ENCODE peak calls at places on chromosomes 3 and 15, in four cellular contexts. One of them, this sample, is unnamed.

GRCh38 chr3:134294302-134294925 is 43.8 kb upstream of the RYK start:
- DNase-seq in AG09309: no peak
- DNase-seq in fibroblast of mammary gland: no peak
- DNase-seq in astrocyte of the spinal cord: no peak
- DNase-seq in this sample: no peak

GRCh38 chr15:60179786-60180391 is 175.8 kb downstream of the FOXB1 start:
- DNase-seq in AG09309: peak; percentile 28
- DNase-seq in fibroblast of mammary gland: peak; percentile 68
- DNase-seq in astrocyte of the spinal cord: peak; percentile 47
- DNase-seq in this sample: peak; percentile 12

GRCh38 chr3:161372321-161373260 is 1.3 kb upstream of the SPTSSB start:
- DNase-seq in AG09309: no peak
- DNase-seq in fibroblast of mammary gland: no peak
- DNase-seq in astrocyte of the spinal cord: peak; percentile 8
- DNase-seq in this sample: no peak

GRCh38 chr3:13535905-13536304 is 13.0 kb upstream of the FBLN2 start:
- DNase-seq in AG09309: no peak
- DNase-seq in fibroblast of mammary gland: no peak
- DNase-seq in astrocyte of the spinal cord: no peak
- DNase-seq in this sample: no peak

GRCh38 chr3:97200387-97200786 is 386.0 kb downstream of the EPHA6 start:
- DNase-seq in AG09309: no peak
- DNase-seq in fibroblast of mammary gland: no peak
- DNase-seq in astrocyte of the spinal cord: no peak
- DNase-seq in this sample: no peak

GRCh38 chr3:50519471-50520089 is 16.1 kb upstream of the CACNA2D2 start:
- DNase-seq in AG09309: no peak
- DNase-seq in fibroblast of mammary gland: peak; percentile 31
- DNase-seq in astrocyte of the spinal cord: peak; percentile 25
- DNase-seq in this sample: no peak

GRCh38 chr3:14252321-14253021 is 73.9 kb downstream of the LSM3 start:
- DNase-seq in AG09309: no peak
- DNase-seq in fibroblast of mammary gland: no peak
- DNase-seq in astrocyte of the spinal cord: no peak
- DNase-seq in this sample: no peak

GRCh38 chr15:75578206-75578947 is 738 bp downstream of the PTPN9 start:
- DNase-seq in AG09309: no peak
- DNase-seq in fibroblast of mammary gland: no peak
- DNase-seq in astrocyte of the spinal cord: no peak
- DNase-seq in this sample: no peak

GRCh38 chr3:159882784-159883779 is 105.6 kb upstream of the IL12A start:
- DNase-seq in AG09309: no peak
- DNase-seq in fibroblast of mammary gland: peak; percentile 63
- DNase-seq in astrocyte of the spinal cord: peak; percentile 91
- DNase-seq in this sample: peak; percentile 61

GRCh38 chr15:80977627-80978036 is 12.0 kb downstream of the MESD start:
- DNase-seq in AG09309: no peak
- DNase-seq in fibroblast of mammary gland: peak; percentile 65
- DNase-seq in astrocyte of the spinal cord: peak; percentile 49
- DNase-seq in this sample: no peak

GRCh38 chr3:85977615-85978338 is 1013.2 kb downstream of the VGLL3 start:
- DNase-seq in AG09309: no peak
- DNase-seq in fibroblast of mammary gland: no peak
- DNase-seq in astrocyte of the spinal cord: no peak
- DNase-seq in this sample: no peak

GRCh38 chr15:73258271-73259108 is 110.3 kb downstream of the HCN4 start:
- DNase-seq in AG09309: no peak
- DNase-seq in fibroblast of mammary gland: no peak
- DNase-seq in astrocyte of the spinal cord: no peak
- DNase-seq in this sample: no peak

GRCh38 chr15:78907577-78907976 is 34.9 kb downstream of the MORF4L1 start:
- DNase-seq in AG09309: no peak
- DNase-seq in fibroblast of mammary gland: no peak
- DNase-seq in astrocyte of the spinal cord: no peak
- DNase-seq in this sample: no peak

GRCh38 chr3:38084019-38084968 is 45.3 kb downstream of the DLEC1 start:
- DNase-seq in AG09309: no peak
- DNase-seq in fibroblast of mammary gland: peak; percentile 40
- DNase-seq in astrocyte of the spinal cord: peak; percentile 31
- DNase-seq in this sample: peak; percentile 16

GRCh38 chr3:54905230-54905888 is 22.5 kb downstream of the LRTM1 start:
- DNase-seq in AG09309: no peak
- DNase-seq in fibroblast of mammary gland: peak; percentile 19
- DNase-seq in astrocyte of the spinal cord: peak; percentile 55
- DNase-seq in this sample: no peak

GRCh38 chr3:17979248-17979647 is 236.8 kb upstream of the TBC1D5 start:
- DNase-seq in AG09309: no peak
- DNase-seq in fibroblast of mammary gland: no peak
- DNase-seq in astrocyte of the spinal cord: no peak
- DNase-seq in this sample: no peak

GRCh38 chr15:73950479-73951043 is 24.3 kb downstream of the LOXL1 start:
- DNase-seq in AG09309: no peak
- DNase-seq in fibroblast of mammary gland: peak; percentile 57
- DNase-seq in astrocyte of the spinal cord: no peak
- DNase-seq in this sample: no peak

GRCh38 chr15:31235298-31236183 is 91.1 kb upstream of the KLF13 start:
- DNase-seq in AG09309: no peak
- DNase-seq in fibroblast of mammary gland: peak; percentile 52
- DNase-seq in astrocyte of the spinal cord: no peak
- DNase-seq in this sample: no peak

GRCh38 chr3:53155763-53156162 is 5.2 kb upstream of the PRKCD start:
- DNase-seq in AG09309: no peak
- DNase-seq in fibroblast of mammary gland: no peak
- DNase-seq in astrocyte of the spinal cord: no peak
- DNase-seq in this sample: no peak

GRCh38 chr3:13529196-13529975 is 19.5 kb upstream of the FBLN2 start:
- DNase-seq in AG09309: no peak
- DNase-seq in fibroblast of mammary gland: no peak
- DNase-seq in astrocyte of the spinal cord: no peak
- DNase-seq in this sample: no peak

GRCh38 chr3:142434503-142434902 is 13.3 kb downstream of the XRN1 start:
- DNase-seq in AG09309: no peak
- DNase-seq in fibroblast of mammary gland: no peak
- DNase-seq in astrocyte of the spinal cord: no peak
- DNase-seq in this sample: no peak

GRCh38 chr3:23017800-23018199 is 185.3 kb upstream of the UBE2E2 start:
- DNase-seq in AG09309: no peak
- DNase-seq in fibroblast of mammary gland: peak; percentile 22
- DNase-seq in astrocyte of the spinal cord: peak; percentile 46
- DNase-seq in this sample: no peak

GRCh38 chr15:76823903-76824302 is 81.2 kb downstream of the SCAPER start:
- DNase-seq in AG09309: no peak
- DNase-seq in fibroblast of mammary gland: no peak
- DNase-seq in astrocyte of the spinal cord: no peak
- DNase-seq in this sample: no peak

GRCh38 chr15:94580186-94580585 is 348.8 kb downstream of the MCTP2 start:
- DNase-seq in AG09309: no peak
- DNase-seq in fibroblast of mammary gland: no peak
- DNase-seq in astrocyte of the spinal cord: no peak
- DNase-seq in this sample: no peak

GRCh38 chr15:41584636-41585139 is 25.7 kb downstream of the TYRO3 start:
- DNase-seq in AG09309: no peak
- DNase-seq in fibroblast of mammary gland: no peak
- DNase-seq in astrocyte of the spinal cord: peak; percentile 5
- DNase-seq in this sample: no peak
- H3K4me3 ChIP-seq in AG09309: peak overlapping the region; percentile 21
- H3K4me3 ChIP-seq in fibroblast of mammary gland: peak overlapping the region; percentile 19
- H3K4me3 ChIP-seq in astrocyte of the spinal cord: peak overlapping the region; percentile 17
- H3K4me3 ChIP-seq in this sample: peak overlapping the region; percentile 35

GRCh38 chr3:101639280-101639963 is 37.5 kb downstream of the ZBTB11 start:
- DNase-seq in AG09309: no peak
- DNase-seq in fibroblast of mammary gland: no peak
- DNase-seq in astrocyte of the spinal cord: no peak
- DNase-seq in this sample: no peak

GRCh38 chr3:101635954-101636798 is 40.8 kb downstream of the ZBTB11 start:
- DNase-seq in AG09309: no peak
- DNase-seq in fibroblast of mammary gland: peak; percentile 49
- DNase-seq in astrocyte of the spinal cord: peak; percentile 22
- DNase-seq in this sample: peak; percentile 10

GRCh38 chr3:101637461-101637860 is 39.5 kb downstream of the ZBTB11 start:
- DNase-seq in AG09309: no peak
- DNase-seq in fibroblast of mammary gland: no peak
- DNase-seq in astrocyte of the spinal cord: no peak
- DNase-seq in this sample: no peak

GRCh38 chr3:101640256-101640655 is 36.7 kb downstream of the ZBTB11 start:
- DNase-seq in AG09309: no peak
- DNase-seq in fibroblast of mammary gland: no peak
- DNase-seq in astrocyte of the spinal cord: no peak
- DNase-seq in this sample: no peak

GRCh38 chr3:101638262-101638745 is 38.6 kb downstream of the ZBTB11 start:
- DNase-seq in AG09309: no peak
- DNase-seq in fibroblast of mammary gland: no peak
- DNase-seq in astrocyte of the spinal cord: peak; percentile 14
- DNase-seq in this sample: no peak
- TF ChIP-seq CTCF in AG09309: peak; percentile 13
- TF ChIP-seq CTCF in fibroblast of mammary gland: no peak
- TF ChIP-seq CTCF in astrocyte of the spinal cord: peak; percentile 8
- TF ChIP-seq CTCF in this sample: no peak

GRCh38 chr3:44647771-44648170 is 761 bp upstream of the ZNF35 start:
- DNase-seq in AG09309: no peak
- DNase-seq in fibroblast of mammary gland: no peak
- DNase-seq in astrocyte of the spinal cord: no peak
- DNase-seq in this sample: no peak

GRCh38 chr3:44643024-44643423 is 5.5 kb upstream of the ZNF35 start:
- DNase-seq in AG09309: no peak
- DNase-seq in fibroblast of mammary gland: no peak
- DNase-seq in astrocyte of the spinal cord: no peak
- DNase-seq in this sample: no peak

GRCh38 chr3:44642337-44642736 is 6.2 kb upstream of the ZNF35 start:
- DNase-seq in AG09309: no peak
- DNase-seq in fibroblast of mammary gland: no peak
- DNase-seq in astrocyte of the spinal cord: no peak
- DNase-seq in this sample: no peak
- H3K4me3 ChIP-seq in AG09309: no peak overlapping the region
- H3K4me3 ChIP-seq in fibroblast of mammary gland: no peak overlapping the region
- H3K4me3 ChIP-seq in astrocyte of the spinal cord: no peak overlapping the region
- H3K4me3 ChIP-seq in this sample: no peak overlapping the region

DNA sequence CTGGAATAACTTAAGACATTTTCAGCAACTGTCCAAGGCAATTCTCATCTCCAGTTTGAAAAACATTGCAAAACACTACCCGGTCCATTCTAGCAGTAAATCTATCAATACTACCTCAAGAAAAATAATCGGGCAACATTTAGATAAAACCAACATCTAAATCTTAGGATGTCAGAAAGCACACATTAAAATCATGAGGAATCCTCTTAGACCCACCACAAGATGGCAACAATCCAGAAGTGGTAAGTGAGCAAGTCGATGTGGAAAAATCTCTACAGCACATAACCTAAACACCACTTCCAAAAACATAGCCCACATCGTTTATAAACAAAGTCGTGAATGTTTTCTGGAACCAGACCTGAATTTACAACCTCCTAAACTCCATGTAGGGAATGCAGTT is 5.7 kb downstream of the PLCH1 start:
- DNase-seq in AG09309: no peak
- DNase-seq in fibroblast of mammary gland: peak; percentile 12
- DNase-seq in astrocyte of the spinal cord: no peak
- DNase-seq in this sample: no peak
- TF ChIP-seq CTCF in AG09309: no peak
- TF ChIP-seq CTCF in fibroblast of mammary gland: no peak
- TF ChIP-seq CTCF in astrocyte of the spinal cord: no peak
- TF ChIP-seq CTCF in this sample: no peak

GRCh38 chr15:83652606-83653204 is 1.2 kb upstream of the ADAMTSL3 start:
- DNase-seq in AG09309: no peak
- DNase-seq in fibroblast of mammary gland: no peak
- DNase-seq in astrocyte of the spinal cord: no peak
- DNase-seq in this sample: no peak
- H3K4me3 ChIP-seq in AG09309: no peak overlapping the region
- H3K4me3 ChIP-seq in fibroblast of mammary gland: no peak overlapping the region
- H3K4me3 ChIP-seq in astrocyte of the spinal cord: no peak overlapping the region
- H3K4me3 ChIP-seq in this sample: no peak overlapping the region

GRCh38 chr15:89230277-89230676 is 8.9 kb upstream of the RLBP1 start:
- DNase-seq in AG09309: no peak
- DNase-seq in fibroblast of mammary gland: no peak
- DNase-seq in astrocyte of the spinal cord: no peak
- DNase-seq in this sample: no peak
- TF ChIP-seq CTCF in AG09309: peak; percentile 23
- TF ChIP-seq CTCF in fibroblast of mammary gland: peak; percentile 22
- TF ChIP-seq CTCF in astrocyte of the spinal cord: peak; percentile 19
- TF ChIP-seq CTCF in this sample: peak; percentile 6

GRCh38 chr3:116388867-116389385 is 56.4 kb downstream of the LSAMP start:
- DNase-seq in AG09309: no peak
- DNase-seq in fibroblast of mammary gland: no peak
- DNase-seq in astrocyte of the spinal cord: no peak
- DNase-seq in this sample: no peak
- H3K4me3 ChIP-seq in AG09309: no peak overlapping the region
- H3K4me3 ChIP-seq in fibroblast of mammary gland: no peak overlapping the region
- H3K4me3 ChIP-seq in astrocyte of the spinal cord: no peak overlapping the region
- H3K4me3 ChIP-seq in this sample: no peak overlapping the region

GRCh38 chr3:152682477-152682876 is 152.5 kb upstream of the P2RY1 start:
- DNase-seq in AG09309: no peak
- DNase-seq in fibroblast of mammary gland: no peak
- DNase-seq in astrocyte of the spinal cord: no peak
- DNase-seq in this sample: no peak

GRCh38 chr3:152684279-152684678 is 150.7 kb upstream of the P2RY1 start:
- DNase-seq in AG09309: no peak
- DNase-seq in fibroblast of mammary gland: no peak
- DNase-seq in astrocyte of the spinal cord: no peak
- DNase-seq in this sample: no peak

GRCh38 chr3:152683521-152683999 is 151.4 kb upstream of the P2RY1 start:
- DNase-seq in AG09309: no peak
- DNase-seq in fibroblast of mammary gland: no peak
- DNase-seq in astrocyte of the spinal cord: no peak
- DNase-seq in this sample: no peak

GRCh38 chr3:152688313-152688712 is 146.6 kb upstream of the P2RY1 start:
- DNase-seq in AG09309: no peak
- DNase-seq in fibroblast of mammary gland: no peak
- DNase-seq in astrocyte of the spinal cord: no peak
- DNase-seq in this sample: no peak
- TF ChIP-seq CTCF in AG09309: no peak
- TF ChIP-seq CTCF in fibroblast of mammary gland: no peak
- TF ChIP-seq CTCF in astrocyte of the spinal cord: no peak
- TF ChIP-seq CTCF in this sample: no peak

DNA sequence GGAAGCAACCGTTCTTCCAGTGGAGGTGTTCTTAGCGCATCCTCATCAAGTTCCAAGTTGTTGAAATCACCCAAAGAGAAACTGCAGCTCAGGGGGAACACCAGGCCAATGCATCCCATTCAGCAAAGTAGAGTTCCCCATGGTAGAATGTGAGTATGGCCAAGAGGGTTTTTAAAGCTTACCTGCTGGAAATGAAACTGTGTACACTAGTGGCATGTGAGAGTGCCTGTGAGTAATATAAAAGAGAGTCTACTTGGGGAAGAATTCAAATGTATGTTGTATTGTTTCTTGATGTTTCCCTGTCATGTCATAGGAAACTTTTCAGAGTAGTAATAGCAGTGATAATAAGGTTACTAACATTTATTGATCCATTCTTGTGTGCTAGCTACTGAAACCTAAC is 43.3 kb downstream of the PSMD6 start:
- DNase-seq in AG09309: no peak
- DNase-seq in fibroblast of mammary gland: no peak
- DNase-seq in astrocyte of the spinal cord: no peak
- DNase-seq in this sample: no peak
- H3K4me3 ChIP-seq in AG09309: no peak overlapping the region
- H3K4me3 ChIP-seq in fibroblast of mammary gland: no peak overlapping the region
- H3K4me3 ChIP-seq in astrocyte of the spinal cord: no peak overlapping the region
- H3K4me3 ChIP-seq in this sample: no peak overlapping the region

This sample was measured in HFF-Myc.